ENCODE peak calls at places on chromosomes 2 and 18, in five cellular contexts. Z is B cell; H is psoas muscle; M is CD8-positive, alpha-beta T cell; R is astrocyte. Q is an unnamed sample.

GRCh38 chr2:102677219-102678215 is 58.2 kb downstream of the SLC9A2 start:
- DNase-seq in Z (no peak), H (no peak), M (no peak), R (no peak), Q (no peak)

GRCh38 chr2:118982039-118982438 is 40.0 kb downstream of the MARCO start:
- DNase-seq in Z (no peak), H (no peak), M (no peak), R (no peak), Q (no peak)

GRCh38 chr2:112092286-112093041 is 37.4 kb downstream of the TMEM87B start:
- DNase-seq in Z (no peak), H (no peak), M (no peak), R (peak; percentile 85), Q (no peak)

GRCh38 chr2:184190725-184191124 is 407.6 kb upstream of the ZNF804A start:
- DNase-seq in Z (no peak), H (no peak), M (no peak), R (no peak), Q (no peak)

GRCh38 chr2:189157939-189158338 is 21.6 kb downstream of the COL5A2 start:
- DNase-seq in Z (no peak), H (no peak), M (no peak), R (no peak), Q (no peak)

GRCh38 chr2:237685408-237685807 is 58.0 kb downstream of the LRRFIP1 start:
- DNase-seq in Z (no peak), H (no peak), M (no peak), R (no peak), Q (no peak)

GRCh38 chr2:156157670-156158069 is 174.9 kb downstream of the NR4A2 start:
- DNase-seq in Z (no peak), H (no peak), M (no peak), R (no peak), Q (no peak)

GRCh38 chr18:33051397-33051796 is 278.6 kb upstream of the KLHL14 start:
- DNase-seq in Z (no peak), H (no peak), M (no peak), R (peak; percentile 1), Q (no peak)

GRCh38 chr2:217835931-217836881 is 166.6 kb downstream of the TNS1 start:
- DNase-seq in Z (no peak), H (peak; percentile 85), M (no peak), R (peak; percentile 86), Q (no peak)

GRCh38 chr18:75047240-75047639 is 161.7 kb downstream of the PTGR3 start:
- DNase-seq in Z (no peak), H (no peak), M (no peak), R (no peak), Q (no peak)

GRCh38 chr18:30709598-30709997 is 332.9 kb downstream of the DSC3 start:
- DNase-seq in Z (no peak), H (no peak), M (no peak), R (no peak), Q (no peak)

GRCh38 chr2:85355073-85355410 is 473 bp downstream of the ELMOD3 start:
- DNase-seq in Z (no peak), H (no peak), M (no peak), R (no peak), Q (no peak)

GRCh38 chr18:52319423-52319822 is 20.6 kb upstream of the DCC start:
- DNase-seq in Z (no peak), H (no peak), M (no peak), R (no peak), Q (no peak)

GRCh38 chr2:164456599-164456998 is 164.7 kb downstream of the GRB14 start:
- DNase-seq in Z (no peak), H (no peak), M (no peak), R (no peak), Q (no peak)

GRCh38 chr2:127128508-127128907 is 21.6 kb upstream of the BIN1 start:
- DNase-seq in Z (peak; percentile 58), H (no peak), M (no peak), R (no peak), Q (no peak)

DNA sequence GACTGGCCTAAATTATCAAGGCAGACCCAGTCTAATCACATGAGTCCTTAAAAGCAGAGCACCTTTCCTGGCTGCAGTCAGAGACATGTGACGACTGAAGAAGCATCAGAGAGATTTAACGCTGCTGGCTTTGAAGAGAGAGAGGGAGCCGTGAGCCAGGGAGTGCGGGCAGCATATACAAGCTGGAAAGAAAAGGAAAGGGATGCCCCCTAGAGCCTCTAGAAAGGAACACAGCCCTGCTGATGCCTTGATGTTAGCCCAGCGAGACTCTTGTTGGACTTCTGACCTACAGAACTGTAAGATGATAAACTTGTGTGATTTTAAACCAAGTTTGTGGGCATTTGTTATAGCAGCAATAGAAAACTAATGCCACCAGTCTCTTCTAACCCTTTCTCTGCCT is 58.1 kb downstream of the HEATR5B start:
- DNase-seq in Z (no peak), H (no peak), M (no peak), R (no peak), Q (no peak)
- TF ChIP-seq CTCF in Z (no peak), H (no peak), M (no peak), R (peak; percentile 8), Q (no peak)

GRCh38 chr2:21372654-21373053 is 248.9 kb downstream of the TDRD15 start:
- DNase-seq in Z (no peak), H (no peak), M (no peak), R (no peak), Q (no peak)
- TF ChIP-seq CTCF in Z (no peak), H (peak; percentile 4), M (no peak), R (peak; percentile 15), Q (no peak)

GRCh38 chr2:201116959-201117734 is 1.2 kb downstream of the CFLAR start:
- DNase-seq in Z (peak; percentile 61), H (peak; percentile 87), M (no peak), R (peak; percentile 81), Q (no peak)

GRCh38 chr2:201118957-201119848 is 3.2 kb downstream of the CFLAR start:
- DNase-seq in Z (no peak), H (no peak), M (no peak), R (peak; percentile 63), Q (no peak)

GRCh38 chr2:201116115-201116958 is at the start of gene CFLAR:
- DNase-seq in Z (peak; percentile 79), H (peak; percentile 90), M (peak; percentile 78), R (peak; percentile 70), Q (peak; percentile 83)

GRCh38 chr2:201120500-201120899 is 4.5 kb downstream of the CFLAR start:
- DNase-seq in Z (no peak), H (no peak), M (no peak), R (no peak), Q (no peak)

GRCh38 chr2:201118121-201118956 is 2.4 kb downstream of the CFLAR start:
- DNase-seq in Z (peak; percentile 94), H (peak; percentile 96), M (peak; percentile 77), R (peak; percentile 72), Q (peak; percentile 87)
- TF ChIP-seq CTCF in Z (peak; percentile 55), H (peak; percentile 51), M (peak; percentile 64), R (peak; percentile 44), Q (peak; percentile 40)

GRCh38 chr2:45943231-45944044 is 292.0 kb downstream of the PRKCE start:
- DNase-seq in Z (no peak), H (no peak), M (no peak), R (peak; percentile 44), Q (no peak)
- TF ChIP-seq CTCF in Z (no peak), H (no peak), M (no peak), R (peak; percentile 6), Q (no peak)

DNA sequence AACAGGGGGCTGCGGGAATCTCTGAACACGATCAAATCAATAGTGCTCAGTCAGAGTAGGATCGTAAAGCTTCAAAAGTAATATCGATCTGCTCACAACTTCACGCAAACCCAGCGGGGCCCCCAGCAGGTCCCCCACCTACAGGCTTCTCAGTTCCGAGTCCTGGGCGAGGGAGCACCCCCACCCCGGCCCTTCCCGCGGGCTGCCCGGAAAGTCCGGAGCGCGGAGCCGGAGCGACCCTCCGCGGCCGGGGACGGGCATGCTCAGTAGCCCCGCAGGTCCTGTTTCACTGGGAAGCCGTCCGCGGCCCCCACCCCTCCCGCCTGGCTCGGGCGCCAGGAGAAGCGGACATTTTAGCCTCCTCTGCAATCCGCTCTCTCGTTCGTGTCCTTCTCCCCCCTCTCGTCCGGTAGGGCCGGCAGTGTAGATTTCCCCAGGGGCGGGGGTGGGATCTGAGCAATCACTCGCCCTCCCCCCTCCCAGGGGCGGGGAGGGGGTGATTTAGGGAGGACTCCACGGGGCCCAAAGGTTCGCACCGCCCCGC is 3.3 kb upstream of the SPRED2 start:
- DNase-seq in Z (no peak), H (peak; percentile 95), M (no peak), R (peak; percentile 84), Q (peak; percentile 51)
- TF ChIP-seq CTCF in Z (no peak), H (peak; percentile 14), M (no peak), R (no peak), Q (no peak)

DNA sequence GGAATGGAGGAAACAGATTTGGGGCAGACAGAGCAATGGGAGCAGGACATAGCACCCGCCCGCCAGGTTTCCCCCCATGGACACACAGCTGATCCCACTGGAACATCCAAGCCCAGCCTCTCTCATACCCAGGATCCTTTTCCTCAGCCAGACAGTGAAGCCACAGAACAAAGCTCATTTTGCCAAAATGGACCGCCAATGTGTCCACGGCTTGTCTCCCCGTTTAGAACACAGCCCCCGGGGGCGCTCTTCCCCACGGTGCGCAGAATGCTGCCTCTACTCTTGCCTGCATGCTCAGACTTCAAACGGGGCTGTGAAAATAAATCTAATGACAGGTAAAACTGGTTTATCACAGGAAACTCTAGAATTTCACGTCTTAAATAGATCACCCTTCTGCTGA is 548.5 kb upstream of the ID2 start:
- DNase-seq in Z (no peak), H (no peak), M (no peak), R (no peak), Q (no peak)
- TF ChIP-seq CTCF in Z (no peak), H (no peak), M (no peak), R (no peak), Q (no peak)

GRCh38 chr2:134216152-134216829 is 37.6 kb upstream of the MGAT5 start:
- DNase-seq in Z (no peak), H (no peak), M (no peak), R (no peak), Q (no peak)

GRCh38 chr2:134217924-134218323 is 35.9 kb upstream of the MGAT5 start:
- DNase-seq in Z (no peak), H (no peak), M (no peak), R (peak; percentile 22), Q (no peak)

GRCh38 chr2:134218928-134219707 is 34.8 kb upstream of the MGAT5 start:
- DNase-seq in Z (peak; percentile 58), H (no peak), M (peak; percentile 14), R (no peak), Q (no peak)

GRCh38 chr2:134218414-134218813 is 35.5 kb upstream of the MGAT5 start:
- DNase-seq in Z (peak; percentile 52), H (no peak), M (no peak), R (no peak), Q (no peak)

GRCh38 chr2:134217316-134217715 is 36.6 kb upstream of the MGAT5 start:
- DNase-seq in Z (no peak), H (no peak), M (no peak), R (no peak), Q (no peak)
- TF ChIP-seq CTCF in Z (no peak), H (no peak), M (no peak), R (no peak), Q (no peak)

DNA sequence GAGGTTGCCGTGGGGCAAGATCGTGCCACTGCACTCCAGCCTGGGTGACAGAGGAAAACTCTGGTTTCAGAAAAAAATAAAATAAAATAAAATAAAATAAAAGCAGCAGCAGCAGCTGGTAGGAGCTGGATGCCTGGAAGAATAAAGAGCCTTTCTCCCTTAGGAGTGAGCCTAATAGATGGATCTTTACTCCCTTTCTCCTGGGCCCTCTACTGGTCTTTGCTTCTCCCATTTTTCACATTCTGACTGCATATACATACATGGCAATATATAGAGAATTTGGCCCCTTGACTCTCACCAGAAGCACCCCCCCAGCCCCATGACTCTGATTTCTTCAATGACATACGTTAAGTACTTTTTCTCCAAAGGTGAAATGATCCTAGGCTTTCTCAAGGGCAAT is 9.8 kb upstream of the MALT1 start:
- DNase-seq in Z (no peak), H (no peak), M (no peak), R (no peak), Q (no peak)
- TF ChIP-seq CTCF in Z (no peak), H (peak; percentile 35), M (no peak), R (no peak), Q (no peak)